ENCODE peak calls at places on chromosomes 7 and 10, in five cellular contexts. S, F, Q, L and R are unnamed samples.

GRCh38 chr7:44761207-44762161 is 12.8 kb downstream of the ZMIZ2 start:
- DNase-seq in F (no peak), Q (no peak), L (peak; percentile 76), S (peak; percentile 89), R (peak; percentile 95)

GRCh38 chr7:6256709-6257535 is 15.5 kb downstream of the CYTH3 start:
- DNase-seq in L (no peak), S (peak; percentile 22), F (peak; percentile 28), Q (peak; percentile 74), R (no peak)

GRCh38 chr10:59905066-59905734 is 1.2 kb downstream of the CCDC6 start:
- DNase-seq in Q (peak; percentile 49), L (peak; percentile 47), S (peak; percentile 59), F (peak; percentile 60), R (peak; percentile 37)

GRCh38 chr10:24360286-24361127 is 151.6 kb downstream of the KIAA1217 start:
- DNase-seq in F (peak; percentile 81), Q (peak; percentile 83), L (peak; percentile 40), S (peak; percentile 73), R (peak; percentile 36)

GRCh38 chr10:44020322-44021111 is 364.4 kb downstream of the CXCL12 start:
- DNase-seq in Q (no peak), F (no peak), S (peak; percentile 28), L (no peak), R (no peak)

GRCh38 chr10:639001-639750 is 50.3 kb downstream of the DIP2C start:
- DNase-seq in Q (no peak), F (no peak), L (no peak), S (no peak), R (no peak)

GRCh38 chr10:99845837-99846382 is 63.5 kb downstream of the ABCC2 start:
- DNase-seq in L (peak; percentile 76), F (peak; percentile 93), S (peak; percentile 79), Q (peak; percentile 75), R (peak; percentile 72)

GRCh38 chr7:145779165-145779564 is 337.4 kb upstream of the CNTNAP2 start:
- DNase-seq in F (no peak), L (no peak), S (no peak), Q (no peak), R (no peak)

GRCh38 chr7:119720541-119720940 is 552.4 kb upstream of the KCND2 start:
- DNase-seq in Q (no peak), F (no peak), L (no peak), S (no peak), R (no peak)

GRCh38 chr10:97427571-97428179 is 1.7 kb downstream of the PGAM1 start:
- DNase-seq in Q (peak; percentile 19), L (no peak), S (peak; percentile 80), F (peak; percentile 68), R (no peak)

GRCh38 chr10:74078037-74078436 is 72.6 kb downstream of the AP3M1 start:
- DNase-seq in F (no peak), S (no peak), L (no peak), Q (no peak), R (no peak)

GRCh38 chr10:132904169-132904813 is 38.1 kb downstream of the CFAP46 start:
- DNase-seq in S (no peak), Q (peak; percentile 73), L (no peak), F (peak; percentile 66), R (peak; percentile 65)

GRCh38 chr10:5628366-5628765 is 38.0 kb downstream of the ASB13 start:
- DNase-seq in L (peak; percentile 59), S (no peak), Q (no peak), F (peak; percentile 42), R (no peak)

GRCh38 chr7:128869138-128869943 is 6.7 kb downstream of the ATP6V1F start:
- DNase-seq in F (peak; percentile 77), L (peak; percentile 45), Q (peak; percentile 61), S (peak; percentile 74), R (peak; percentile 69)

GRCh38 chr7:11332186-11332864 is 358.7 kb downstream of the PHF14 start:
- DNase-seq in Q (no peak), F (no peak), S (no peak), L (no peak), R (no peak)

GRCh38 chr7:55212838-55213237 is 152.3 kb upstream of the LANCL2 start:
- DNase-seq in F (no peak), L (no peak), S (no peak), Q (no peak), R (peak; percentile 52)

GRCh38 chr7:85068796-85069195 is 118.1 kb downstream of the SEMA3D start:
- DNase-seq in F (no peak), Q (no peak), L (no peak), S (no peak), R (no peak)

GRCh38 chr10:15670880-15671279 is 48.8 kb downstream of the ITGA8 start:
- DNase-seq in L (no peak), Q (no peak), F (no peak), S (no peak), R (no peak)

GRCh38 chr7:132084776-132085388 is 491.4 kb downstream of the PLXNA4 start:
- DNase-seq in S (no peak), F (no peak), L (no peak), Q (no peak), R (no peak)

GRCh38 chr10:93437000-93437945 is 44.9 kb downstream of the MYOF start:
- DNase-seq in L (peak; percentile 80), F (peak; percentile 95), S (peak; percentile 64), Q (peak; percentile 90), R (no peak)

GRCh38 chr7:24917510-24918239 is 62.3 kb downstream of the OSBPL3 start:
- DNase-seq in L (no peak), S (no peak), F (no peak), Q (no peak), R (no peak)

GRCh38 chr10:133257489-133258065 is 19.1 kb downstream of the ADAM8 start:
- DNase-seq in F (peak; percentile 78), S (peak; percentile 84), L (peak; percentile 48), Q (peak; percentile 66), R (peak; percentile 56)

GRCh38 chr7:13104128-13104527 is 416.7 kb downstream of the ARL4A start:
- DNase-seq in S (no peak), F (no peak), L (no peak), Q (no peak), R (no peak)

GRCh38 chr7:78164459-78164858 is 365.9 kb downstream of the PHTF2 start:
- DNase-seq in Q (no peak), F (no peak), L (no peak), S (no peak), R (no peak)

GRCh38 chr10:72802291-72803118 is 91.0 kb upstream of the OIT3 start:
- DNase-seq in F (no peak), L (no peak), S (no peak), Q (no peak), R (no peak)

GRCh38 chr10:45235823-45236222 is 79.6 kb downstream of the OR13A1 start:
- DNase-seq in S (no peak), Q (peak; percentile 10), L (no peak), F (no peak), R (no peak)

GRCh38 chr10:661891-662605 is 27.4 kb downstream of the DIP2C start:
- DNase-seq in L (no peak), S (peak; percentile 8), Q (no peak), F (no peak), R (no peak)

GRCh38 chr10:91537614-91538383 is 95.1 kb downstream of the PPP1R3C start:
- DNase-seq in Q (no peak), L (no peak), F (no peak), S (no peak), R (no peak)

GRCh38 chr10:35356725-35357092 is 20.4 kb downstream of the CCNY start:
- DNase-seq in S (no peak), Q (no peak), L (no peak), F (no peak), R (no peak)

GRCh38 chr7:12890586-12890985 is 203.2 kb downstream of the ARL4A start:
- DNase-seq in S (no peak), Q (no peak), F (no peak), L (no peak), R (no peak)

GRCh38 chr7:55248526-55248925 is 116.6 kb upstream of the LANCL2 start:
- DNase-seq in F (no peak), S (no peak), Q (no peak), L (no peak), R (no peak)

GRCh38 chr7:88089484-88090050 is 130.3 kb downstream of the SRI start:
- DNase-seq in F (no peak), S (no peak), L (peak; percentile 23), Q (no peak), R (no peak)

GRCh38 chr10:48285710-48286109 is 11.2 kb upstream of the FRMPD2 start:
- DNase-seq in S (no peak), Q (no peak), L (no peak), F (no peak), R (no peak)

GRCh38 chr10:93154531-93154930 is 80.8 kb downstream of the CYP26A1 start:
- DNase-seq in L (no peak), S (no peak), Q (no peak), F (no peak), R (no peak)

GRCh38 chr10:12588091-12588850 is 238.9 kb downstream of the CAMK1D start:
- DNase-seq in Q (no peak), F (no peak), L (no peak), S (peak; percentile 24), R (no peak)

GRCh38 chr10:132961864-132962622 is 19.7 kb upstream of the CFAP46 start:
- DNase-seq in L (peak; percentile 51), S (peak; percentile 70), F (peak; percentile 91), Q (peak; percentile 83), R (no peak)

GRCh38 chr10:104337985-104338735 is at the start of gene ITPRIP:
- DNase-seq in Q (peak; percentile 78), S (peak; percentile 81), L (peak; percentile 72), F (peak; percentile 81), R (peak; percentile 32)
- TF ChIP-seq CTCF in Q (no peak), S (peak; percentile 4), L (peak; percentile 4), F (no peak), R (peak; percentile 9)

GRCh38 chr10:31031666-31032514 is at the start of gene ZNF438:
- DNase-seq in S (peak; percentile 98), F (peak; percentile 98), Q (peak; percentile 93), L (peak; percentile 99), R (peak; percentile 95)
- H3K9me3 ChIP-seq in S (no peaks in the 10 kb centered on the region), F (no peaks in the 10 kb centered on the region), Q (no peaks in the 10 kb centered on the region), L (no peaks in the 10 kb centered on the region), R (no peaks in the 10 kb centered on the region)

GRCh38 chr7:115078386-115078785 is 156.5 kb downstream of the MDFIC start:
- DNase-seq in F (no peak), L (no peak), Q (no peak), S (no peak), R (no peak)
- TF ChIP-seq CTCF in F (no peak), L (no peak), Q (no peak), S (no peak), R (no peak)

DNA sequence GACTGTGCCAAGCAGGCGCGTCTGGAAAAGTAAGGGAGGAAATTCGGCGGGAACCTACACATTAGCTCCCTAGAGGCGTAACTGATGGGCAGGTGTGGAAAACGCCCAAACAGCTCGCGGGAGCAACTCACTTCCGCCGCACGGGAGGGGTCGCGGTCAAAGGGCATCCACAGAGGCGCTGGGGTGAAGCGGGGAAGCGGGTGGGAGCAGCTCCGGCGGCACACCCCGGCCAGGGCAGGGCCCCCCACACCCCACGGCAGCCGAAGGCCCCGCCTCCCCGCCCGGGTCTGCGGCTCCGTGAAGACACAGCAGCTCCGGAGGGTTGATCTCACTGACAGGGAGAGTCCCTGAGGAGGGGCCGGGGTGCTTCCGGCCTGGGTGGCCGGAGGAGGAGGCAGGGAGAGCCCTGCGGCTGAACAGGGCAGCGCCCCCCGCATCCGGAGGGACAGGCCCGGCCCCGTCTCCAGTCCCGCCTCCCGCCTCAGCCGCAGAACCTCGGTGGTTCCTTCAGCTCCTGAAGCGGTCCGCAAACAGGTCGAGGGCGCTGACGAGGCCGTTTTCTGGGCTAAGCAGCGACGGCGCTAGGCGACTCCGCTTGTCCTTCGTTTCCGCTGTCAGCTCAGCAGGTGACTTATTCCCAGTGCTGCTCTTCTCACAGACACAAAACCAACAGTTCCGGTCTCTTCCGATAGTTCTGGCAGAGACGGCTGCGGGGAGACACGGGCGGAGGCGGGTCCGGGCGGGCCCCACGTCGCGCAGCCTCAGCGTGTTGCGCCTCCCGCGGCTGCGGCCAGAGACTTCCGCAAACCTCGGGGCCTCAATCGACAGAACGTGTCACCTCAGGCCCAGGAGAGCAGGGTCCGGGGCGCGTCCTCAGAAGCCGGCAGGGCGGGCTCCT is 276.1 kb downstream of the DNAJB6 start:
- DNase-seq in F (peak; percentile 34), Q (peak; percentile 17), L (no peak), S (peak; percentile 43), R (no peak)
- H3K9me3 ChIP-seq in F (no peaks in the 10 kb centered on the region), Q (no peaks in the 10 kb centered on the region), L (no peaks in the 10 kb centered on the region), S (no peaks in the 10 kb centered on the region), R (no peaks in the 10 kb centered on the region)